ENCODE peak calls at places on chromosomes 13 and 19, in six cellular contexts. E is ovary, G is suprapubic skin, U is sigmoid colon, H is A549, Y is upper lobe of left lung. P is an unnamed sample.

GRCh38 chr19:42189133-42189532 is 28.3 kb downstream of the DEDD2 start:
- DNase-seq in E (no peak), G (no peak), U (no peak), H (no peak), Y (no peak), P (no peak)

GRCh38 chr19:33292595-33293254 is 9.6 kb downstream of the CEBPA start:
- DNase-seq in E (no peak), G (peak), U (no peak), H (peak), Y (no peak), P (no peak)

GRCh38 chr13:24141333-24141910 is 19.1 kb upstream of the SPATA13 start:
- DNase-seq in E (no peak), G (no peak), U (no peak), H (no peak), Y (no peak), P (no peak)

GRCh38 chr19:14003279-14004051 is 2.7 kb downstream of the RFX1 start:
- DNase-seq in E (no peak), G (no peak), U (no peak), H (no peak), Y (no peak), P (no peak)

GRCh38 chr13:93727301-93728141 is 500.9 kb downstream of the GPC6 start:
- DNase-seq in E (no peak), G (no peak), U (no peak), H (no peak), Y (no peak), P (no peak)

GRCh38 chr19:2627319-2627829 is 75.1 kb downstream of the GNG7 start:
- DNase-seq in E (peak), G (peak), U (peak), H (peak), Y (peak), P (peak)

GRCh38 chr19:13996928-13997636 is 9.0 kb downstream of the RFX1 start:
- DNase-seq in E (no peak), G (no peak), U (no peak), H (no peak), Y (peak), P (no peak)

GRCh38 chr13:76885203-76886004 is 801 bp downstream of the KCTD12 start:
- DNase-seq in E (peak), G (peak), U (peak), H (peak), Y (peak), P (no peak)

GRCh38 chr19:2221250-2221831 is 14.8 kb downstream of the PLEKHJ1 start:
- DNase-seq in E (no peak), G (no peak), U (no peak), H (peak), Y (peak), P (no peak)

GRCh38 chr13:109840201-109840892 is 54.0 kb upstream of the IRS2 start:
- DNase-seq in E (no peak), G (no peak), U (no peak), H (no peak), Y (no peak), P (no peak)

GRCh38 chr13:102680842-102681725 is 13.8 kb downstream of the METTL21C start:
- DNase-seq in E (no peak), G (no peak), U (no peak), H (no peak), Y (no peak), P (no peak)
- H3K27ac ChIP-seq in E (no peak), G (no peak), U (no peak), H (no peak), Y (peak), P (no peak)

GRCh38 chr19:5707576-5708575 is 12.1 kb downstream of the LONP1 start:
- DNase-seq in E (no peak), G (no peak), U (peak), H (no peak), Y (peak), P (no peak)
- TF ChIP-seq POLR2A in E (no peak), G (no peak), U (no peak), H (no peak), Y (no peak), P (no peak)

GRCh38 chr19:4086336-4086953 is 19.7 kb upstream of the ZBTB7A start:
- DNase-seq in E (no peak), G (no peak), U (no peak), H (peak), Y (no peak), P (no peak)
- TF ChIP-seq EP300 in E (no peak), G (no peak), U (no peak), H (no peak), Y (no peak), P (no peak)

GRCh38 chr19:6649189-6649588 is 20.8 kb downstream of the TNFSF14 start:
- DNase-seq in E (no peak), G (no peak), U (no peak), H (no peak), Y (no peak), P (no peak)

GRCh38 chr19:6652214-6653094 is 17.5 kb downstream of the TNFSF14 start:
- DNase-seq in E (no peak), G (no peak), U (no peak), H (no peak), Y (no peak), P (no peak)

GRCh38 chr19:6654347-6655310 is 15.3 kb downstream of the TNFSF14 start:
- DNase-seq in E (no peak), G (no peak), U (no peak), H (no peak), Y (no peak), P (no peak)
- H3K27ac ChIP-seq in E (no peak), G (no peak), U (no peak), H (no peak), Y (no peak), P (no peak)

GRCh38 chr19:10329555-10329954 is 3.8 kb downstream of the RAVER1 start:
- DNase-seq in E (no peak), G (no peak), U (no peak), H (no peak), Y (peak), P (no peak)
- TF ChIP-seq POLR2A in E (no peak), G (no peak), U (no peak), H (no peak), Y (no peak), P (no peak)

DNA sequence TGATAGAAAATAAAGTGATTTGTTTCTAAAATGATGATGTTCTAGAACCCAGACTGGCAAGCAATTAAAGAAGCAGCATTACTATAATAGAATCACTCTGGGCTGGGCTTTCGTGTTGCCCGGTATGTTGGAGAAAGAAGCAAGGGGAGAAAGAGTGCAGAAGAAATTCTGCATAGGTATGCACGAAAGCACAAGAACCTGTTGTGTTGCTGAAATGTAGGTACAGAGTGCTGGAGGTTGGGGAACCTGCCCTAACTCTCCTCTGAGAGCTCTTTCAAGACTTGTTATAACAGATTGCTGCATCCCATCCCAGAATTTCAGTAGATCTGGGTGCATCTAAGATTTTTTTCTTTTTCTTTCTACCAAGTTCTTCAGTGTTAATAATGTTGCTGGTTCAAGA is 95.7 kb upstream of the DACH1 start:
- DNase-seq in E (no peak), G (no peak), U (no peak), H (no peak), Y (no peak), P (no peak)
- TF ChIP-seq EP300 in E (no peak), G (no peak), U (no peak), H (no peak), Y (no peak), P (no peak)

GRCh38 chr19:51760811-51761356 is at the start of gene FPR2:
- DNase-seq in E (no peak), G (no peak), U (no peak), H (no peak), Y (no peak), P (no peak)
- H3K27ac ChIP-seq in E (no peak), G (no peak), U (no peak), H (no peak), Y (peak), P (no peak)